ENCODE peak calls at places on chromosomes 11 and 22, in five cellular contexts. One of them, this sample, is unnamed.

GRCh38 chr11:17775507-17776212 is 41.1 kb downstream of the KCNC1 start:
- DNase-seq in activated CD8-positive, alpha-beta memory T cell treated with anti-CD3 and anti-CD28 coated beads for 1 hour: no peak
- DNase-seq in naive thymus-derived CD4-positive, alpha-beta T cell: no peak
- DNase-seq in choroid plexus epithelial cell: no peak
- DNase-seq in NCI-H82: no peak
- DNase-seq in this sample: no peak

GRCh38 chr22:37259540-37260029 is 15.5 kb upstream of the RAC2 start:
- DNase-seq in activated CD8-positive, alpha-beta memory T cell treated with anti-CD3 and anti-CD28 coated beads for 1 hour: no peak
- DNase-seq in naive thymus-derived CD4-positive, alpha-beta T cell: no peak
- DNase-seq in choroid plexus epithelial cell: peak
- DNase-seq in NCI-H82: peak
- DNase-seq in this sample: no peak

GRCh38 chr11:67345949-67346819 is 7.2 kb downstream of the POLD4 start:
- DNase-seq in activated CD8-positive, alpha-beta memory T cell treated with anti-CD3 and anti-CD28 coated beads for 1 hour: no peak
- DNase-seq in naive thymus-derived CD4-positive, alpha-beta T cell: peak
- DNase-seq in choroid plexus epithelial cell: peak
- DNase-seq in NCI-H82: peak
- DNase-seq in this sample: no peak

GRCh38 chr22:32896951-32897350 is 95.4 kb downstream of the TIMP3 start:
- DNase-seq in activated CD8-positive, alpha-beta memory T cell treated with anti-CD3 and anti-CD28 coated beads for 1 hour: no peak
- DNase-seq in naive thymus-derived CD4-positive, alpha-beta T cell: no peak
- DNase-seq in choroid plexus epithelial cell: no peak
- DNase-seq in NCI-H82: no peak
- DNase-seq in this sample: no peak

GRCh38 chr11:22920939-22921565 is 60.8 kb upstream of the CCDC179 start:
- DNase-seq in activated CD8-positive, alpha-beta memory T cell treated with anti-CD3 and anti-CD28 coated beads for 1 hour: no peak
- DNase-seq in naive thymus-derived CD4-positive, alpha-beta T cell: peak
- DNase-seq in choroid plexus epithelial cell: peak
- DNase-seq in NCI-H82: peak
- DNase-seq in this sample: no peak

GRCh38 chr11:132943325-132943736 is 589.0 kb downstream of the OPCML start:
- DNase-seq in activated CD8-positive, alpha-beta memory T cell treated with anti-CD3 and anti-CD28 coated beads for 1 hour: no peak
- DNase-seq in naive thymus-derived CD4-positive, alpha-beta T cell: no peak
- DNase-seq in choroid plexus epithelial cell: peak
- DNase-seq in NCI-H82: no peak
- DNase-seq in this sample: no peak

GRCh38 chr22:38843716-38844660 is at the start of gene NPTXR:
- DNase-seq in activated CD8-positive, alpha-beta memory T cell treated with anti-CD3 and anti-CD28 coated beads for 1 hour: peak
- DNase-seq in naive thymus-derived CD4-positive, alpha-beta T cell: peak
- DNase-seq in choroid plexus epithelial cell: no peak
- DNase-seq in NCI-H82: peak
- DNase-seq in this sample: peak

GRCh38 chr22:39098026-39098425 is 982 bp downstream of the APOBEC3H start:
- DNase-seq in activated CD8-positive, alpha-beta memory T cell treated with anti-CD3 and anti-CD28 coated beads for 1 hour: no peak
- DNase-seq in naive thymus-derived CD4-positive, alpha-beta T cell: no peak
- DNase-seq in choroid plexus epithelial cell: no peak
- DNase-seq in NCI-H82: no peak
- DNase-seq in this sample: no peak

GRCh38 chr11:132220464-132220863 is 850.0 kb downstream of the NTM start:
- DNase-seq in activated CD8-positive, alpha-beta memory T cell treated with anti-CD3 and anti-CD28 coated beads for 1 hour: no peak
- DNase-seq in naive thymus-derived CD4-positive, alpha-beta T cell: no peak
- DNase-seq in choroid plexus epithelial cell: peak
- DNase-seq in NCI-H82: no peak
- DNase-seq in this sample: no peak

GRCh38 chr11:105236631-105237030 is 97.1 kb upstream of the CARD18 start:
- DNase-seq in activated CD8-positive, alpha-beta memory T cell treated with anti-CD3 and anti-CD28 coated beads for 1 hour: no peak
- DNase-seq in naive thymus-derived CD4-positive, alpha-beta T cell: no peak
- DNase-seq in choroid plexus epithelial cell: peak
- DNase-seq in NCI-H82: no peak
- DNase-seq in this sample: no peak

GRCh38 chr11:30786392-30787120 is 200.4 kb upstream of the MPPED2 start:
- DNase-seq in activated CD8-positive, alpha-beta memory T cell treated with anti-CD3 and anti-CD28 coated beads for 1 hour: no peak
- DNase-seq in naive thymus-derived CD4-positive, alpha-beta T cell: no peak
- DNase-seq in choroid plexus epithelial cell: peak
- DNase-seq in NCI-H82: no peak
- DNase-seq in this sample: no peak

GRCh38 chr11:995752-996420 is 40.6 kb downstream of the MUC6 start:
- DNase-seq in activated CD8-positive, alpha-beta memory T cell treated with anti-CD3 and anti-CD28 coated beads for 1 hour: no peak
- DNase-seq in naive thymus-derived CD4-positive, alpha-beta T cell: no peak
- DNase-seq in choroid plexus epithelial cell: peak
- DNase-seq in NCI-H82: peak
- DNase-seq in this sample: no peak

GRCh38 chr22:48350456-48350855 is 1477.2 kb downstream of the BRD1 start:
- DNase-seq in activated CD8-positive, alpha-beta memory T cell treated with anti-CD3 and anti-CD28 coated beads for 1 hour: no peak
- DNase-seq in naive thymus-derived CD4-positive, alpha-beta T cell: no peak
- DNase-seq in choroid plexus epithelial cell: no peak
- DNase-seq in NCI-H82: peak
- DNase-seq in this sample: no peak

GRCh38 chr11:4484310-4484709 is 1.9 kb downstream of the OR52K1 start:
- DNase-seq in activated CD8-positive, alpha-beta memory T cell treated with anti-CD3 and anti-CD28 coated beads for 1 hour: no peak
- DNase-seq in naive thymus-derived CD4-positive, alpha-beta T cell: no peak
- DNase-seq in choroid plexus epithelial cell: no peak
- DNase-seq in NCI-H82: no peak
- DNase-seq in this sample: no peak

GRCh38 chr11:86488553-86488952 is 113.9 kb downstream of the CCDC81 start:
- DNase-seq in activated CD8-positive, alpha-beta memory T cell treated with anti-CD3 and anti-CD28 coated beads for 1 hour: no peak
- DNase-seq in naive thymus-derived CD4-positive, alpha-beta T cell: no peak
- DNase-seq in choroid plexus epithelial cell: no peak
- DNase-seq in NCI-H82: peak
- DNase-seq in this sample: no peak

GRCh38 chr11:79419120-79419519 is 21.7 kb downstream of the TENM4 start:
- DNase-seq in activated CD8-positive, alpha-beta memory T cell treated with anti-CD3 and anti-CD28 coated beads for 1 hour: no peak
- DNase-seq in naive thymus-derived CD4-positive, alpha-beta T cell: no peak
- DNase-seq in choroid plexus epithelial cell: no peak
- DNase-seq in NCI-H82: no peak
- DNase-seq in this sample: no peak

GRCh38 chr22:41526802-41527799 is 17.2 kb downstream of the POLR3H start:
- DNase-seq in activated CD8-positive, alpha-beta memory T cell treated with anti-CD3 and anti-CD28 coated beads for 1 hour: peak
- DNase-seq in naive thymus-derived CD4-positive, alpha-beta T cell: peak
- DNase-seq in choroid plexus epithelial cell: peak
- DNase-seq in NCI-H82: peak
- DNase-seq in this sample: peak

This sample was measured in stimulated activated naive CD4-positive, alpha-beta T cell treated with Interleukin-2 at 50 U/mL for 16 hours.